ENCODE peak calls at places on chromosome 19, in six cellular contexts. One of them, this sample, is unnamed.

GRCh38 chr19:54390942-54391577 is 24.2 kb upstream of the TTYH1 start:
- DNase-seq in T-helper 9 cell: peak
- DNase-seq in IMR-90: peak
- DNase-seq in stimulated activated CD8-positive, alpha-beta memory T cell treated with anti-CD3 and anti-CD28 coated beads, Interleukin-4, amount 100 ng/mL, for 24 hours: peak
- DNase-seq in SW480: peak
- DNase-seq in globus pallidus: peak
- DNase-seq in this sample: peak

GRCh38 chr19:1000095-1000494 is at the start of gene GRIN3B:
- DNase-seq in T-helper 9 cell: peak
- DNase-seq in IMR-90: peak
- DNase-seq in stimulated activated CD8-positive, alpha-beta memory T cell treated with anti-CD3 and anti-CD28 coated beads, Interleukin-4, amount 100 ng/mL, for 24 hours: peak
- DNase-seq in SW480: peak
- DNase-seq in globus pallidus: no peak
- DNase-seq in this sample: peak

GRCh38 chr19:33191501-33191900 is 2.6 kb upstream of the LRP3 start:
- DNase-seq in T-helper 9 cell: no peak
- DNase-seq in IMR-90: no peak
- DNase-seq in stimulated activated CD8-positive, alpha-beta memory T cell treated with anti-CD3 and anti-CD28 coated beads, Interleukin-4, amount 100 ng/mL, for 24 hours: no peak
- DNase-seq in SW480: no peak
- DNase-seq in globus pallidus: no peak
- DNase-seq in this sample: no peak

GRCh38 chr19:2041686-2042484 is 9.2 kb downstream of the MKNK2 start:
- DNase-seq in T-helper 9 cell: peak
- DNase-seq in IMR-90: peak
- DNase-seq in stimulated activated CD8-positive, alpha-beta memory T cell treated with anti-CD3 and anti-CD28 coated beads, Interleukin-4, amount 100 ng/mL, for 24 hours: peak
- DNase-seq in SW480: peak
- DNase-seq in globus pallidus: peak
- DNase-seq in this sample: peak

GRCh38 chr19:1383311-1384084 is at the start of gene NDUFS7:
- DNase-seq in T-helper 9 cell: peak
- DNase-seq in IMR-90: peak
- DNase-seq in stimulated activated CD8-positive, alpha-beta memory T cell treated with anti-CD3 and anti-CD28 coated beads, Interleukin-4, amount 100 ng/mL, for 24 hours: peak
- DNase-seq in SW480: peak
- DNase-seq in globus pallidus: peak
- DNase-seq in this sample: peak

GRCh38 chr19:14072535-14073231 is at the start of gene MISP3:
- DNase-seq in T-helper 9 cell: no peak
- DNase-seq in IMR-90: no peak
- DNase-seq in stimulated activated CD8-positive, alpha-beta memory T cell treated with anti-CD3 and anti-CD28 coated beads, Interleukin-4, amount 100 ng/mL, for 24 hours: no peak
- DNase-seq in SW480: peak
- DNase-seq in globus pallidus: no peak
- DNase-seq in this sample: no peak

GRCh38 chr19:11587302-11587972 is 9.8 kb upstream of the ZNF627 start:
- DNase-seq in T-helper 9 cell: peak
- DNase-seq in IMR-90: peak
- DNase-seq in stimulated activated CD8-positive, alpha-beta memory T cell treated with anti-CD3 and anti-CD28 coated beads, Interleukin-4, amount 100 ng/mL, for 24 hours: peak
- DNase-seq in SW480: peak
- DNase-seq in globus pallidus: peak
- DNase-seq in this sample: peak

GRCh38 chr19:39810424-39810823 is 23.5 kb downstream of the DYRK1B start:
- DNase-seq in T-helper 9 cell: no peak
- DNase-seq in IMR-90: no peak
- DNase-seq in stimulated activated CD8-positive, alpha-beta memory T cell treated with anti-CD3 and anti-CD28 coated beads, Interleukin-4, amount 100 ng/mL, for 24 hours: no peak
- DNase-seq in SW480: no peak
- DNase-seq in globus pallidus: no peak
- DNase-seq in this sample: no peak

GRCh38 chr19:12194827-12195500 is 32.1 kb downstream of the ZNF136 start:
- DNase-seq in T-helper 9 cell: peak
- DNase-seq in IMR-90: peak
- DNase-seq in stimulated activated CD8-positive, alpha-beta memory T cell treated with anti-CD3 and anti-CD28 coated beads, Interleukin-4, amount 100 ng/mL, for 24 hours: peak
- DNase-seq in SW480: no peak
- DNase-seq in globus pallidus: peak
- DNase-seq in this sample: no peak

GRCh38 chr19:961866-962620 is 22.1 kb upstream of the WDR18 start:
- DNase-seq in T-helper 9 cell: no peak
- DNase-seq in IMR-90: peak
- DNase-seq in stimulated activated CD8-positive, alpha-beta memory T cell treated with anti-CD3 and anti-CD28 coated beads, Interleukin-4, amount 100 ng/mL, for 24 hours: no peak
- DNase-seq in SW480: no peak
- DNase-seq in globus pallidus: no peak
- DNase-seq in this sample: no peak

GRCh38 chr19:16048583-16048982 is 27.7 kb upstream of the TPM4 start:
- DNase-seq in T-helper 9 cell: no peak
- DNase-seq in IMR-90: no peak
- DNase-seq in stimulated activated CD8-positive, alpha-beta memory T cell treated with anti-CD3 and anti-CD28 coated beads, Interleukin-4, amount 100 ng/mL, for 24 hours: no peak
- DNase-seq in SW480: no peak
- DNase-seq in globus pallidus: no peak
- DNase-seq in this sample: no peak

GRCh38 chr19:13918726-13919411 is 12.9 kb downstream of the CC2D1A start:
- DNase-seq in T-helper 9 cell: no peak
- DNase-seq in IMR-90: no peak
- DNase-seq in stimulated activated CD8-positive, alpha-beta memory T cell treated with anti-CD3 and anti-CD28 coated beads, Interleukin-4, amount 100 ng/mL, for 24 hours: no peak
- DNase-seq in SW480: no peak
- DNase-seq in globus pallidus: no peak
- DNase-seq in this sample: no peak

GRCh38 chr19:55131421-55131820 is 14.0 kb upstream of the PPP1R12C start:
- DNase-seq in T-helper 9 cell: no peak
- DNase-seq in IMR-90: peak
- DNase-seq in stimulated activated CD8-positive, alpha-beta memory T cell treated with anti-CD3 and anti-CD28 coated beads, Interleukin-4, amount 100 ng/mL, for 24 hours: no peak
- DNase-seq in SW480: no peak
- DNase-seq in globus pallidus: no peak
- DNase-seq in this sample: no peak

GRCh38 chr19:46944123-46944718 is 75.4 kb upstream of the NPAS1 start:
- DNase-seq in T-helper 9 cell: no peak
- DNase-seq in IMR-90: no peak
- DNase-seq in stimulated activated CD8-positive, alpha-beta memory T cell treated with anti-CD3 and anti-CD28 coated beads, Interleukin-4, amount 100 ng/mL, for 24 hours: no peak
- DNase-seq in SW480: no peak
- DNase-seq in globus pallidus: no peak
- DNase-seq in this sample: no peak

GRCh38 chr19:18020212-18021067 is 12.5 kb downstream of the ARRDC2 start:
- DNase-seq in T-helper 9 cell: no peak
- DNase-seq in IMR-90: peak
- DNase-seq in stimulated activated CD8-positive, alpha-beta memory T cell treated with anti-CD3 and anti-CD28 coated beads, Interleukin-4, amount 100 ng/mL, for 24 hours: no peak
- DNase-seq in SW480: no peak
- DNase-seq in globus pallidus: peak
- DNase-seq in this sample: no peak

GRCh38 chr19:8116437-8117293 is 32.7 kb downstream of the FBN3 start:
- DNase-seq in T-helper 9 cell: no peak
- DNase-seq in IMR-90: no peak
- DNase-seq in stimulated activated CD8-positive, alpha-beta memory T cell treated with anti-CD3 and anti-CD28 coated beads, Interleukin-4, amount 100 ng/mL, for 24 hours: no peak
- DNase-seq in SW480: no peak
- DNase-seq in globus pallidus: no peak
- DNase-seq in this sample: no peak

GRCh38 chr19:55473201-55473600 is 3.2 kb upstream of the ZNF628 start:
- DNase-seq in T-helper 9 cell: no peak
- DNase-seq in IMR-90: no peak
- DNase-seq in stimulated activated CD8-positive, alpha-beta memory T cell treated with anti-CD3 and anti-CD28 coated beads, Interleukin-4, amount 100 ng/mL, for 24 hours: no peak
- DNase-seq in SW480: peak
- DNase-seq in globus pallidus: no peak
- DNase-seq in this sample: no peak

GRCh38 chr19:33234736-33235135 is 9.1 kb upstream of the SLC7A10 start:
- DNase-seq in T-helper 9 cell: no peak
- DNase-seq in IMR-90: no peak
- DNase-seq in stimulated activated CD8-positive, alpha-beta memory T cell treated with anti-CD3 and anti-CD28 coated beads, Interleukin-4, amount 100 ng/mL, for 24 hours: no peak
- DNase-seq in SW480: no peak
- DNase-seq in globus pallidus: no peak
- DNase-seq in this sample: no peak

GRCh38 chr19:17180997-17181702 is 34.0 kb upstream of the USE1 start:
- DNase-seq in T-helper 9 cell: no peak
- DNase-seq in IMR-90: no peak
- DNase-seq in stimulated activated CD8-positive, alpha-beta memory T cell treated with anti-CD3 and anti-CD28 coated beads, Interleukin-4, amount 100 ng/mL, for 24 hours: no peak
- DNase-seq in SW480: no peak
- DNase-seq in globus pallidus: no peak
- DNase-seq in this sample: no peak

GRCh38 chr19:6590458-6591319 is at the start of gene CD70:
- DNase-seq in T-helper 9 cell: peak
- DNase-seq in IMR-90: no peak
- DNase-seq in stimulated activated CD8-positive, alpha-beta memory T cell treated with anti-CD3 and anti-CD28 coated beads, Interleukin-4, amount 100 ng/mL, for 24 hours: no peak
- DNase-seq in SW480: peak
- DNase-seq in globus pallidus: no peak
- DNase-seq in this sample: peak

GRCh38 chr19:39252458-39252857 is 3.8 kb upstream of the IFNL4 start:
- DNase-seq in T-helper 9 cell: no peak
- DNase-seq in IMR-90: no peak
- DNase-seq in stimulated activated CD8-positive, alpha-beta memory T cell treated with anti-CD3 and anti-CD28 coated beads, Interleukin-4, amount 100 ng/mL, for 24 hours: no peak
- DNase-seq in SW480: no peak
- DNase-seq in globus pallidus: no peak
- DNase-seq in this sample: peak

GRCh38 chr19:37519890-37520289 is 13.2 kb downstream of the ZNF793 start:
- DNase-seq in T-helper 9 cell: no peak
- DNase-seq in IMR-90: peak
- DNase-seq in stimulated activated CD8-positive, alpha-beta memory T cell treated with anti-CD3 and anti-CD28 coated beads, Interleukin-4, amount 100 ng/mL, for 24 hours: no peak
- DNase-seq in SW480: no peak
- DNase-seq in globus pallidus: no peak
- DNase-seq in this sample: no peak

GRCh38 chr19:57465680-57466381 is 8.9 kb upstream of the VN1R1 start:
- DNase-seq in T-helper 9 cell: no peak
- DNase-seq in IMR-90: peak
- DNase-seq in stimulated activated CD8-positive, alpha-beta memory T cell treated with anti-CD3 and anti-CD28 coated beads, Interleukin-4, amount 100 ng/mL, for 24 hours: no peak
- DNase-seq in SW480: peak
- DNase-seq in globus pallidus: no peak
- DNase-seq in this sample: peak

GRCh38 chr19:18053571-18054219 is 33.0 kb downstream of the IL12RB1 start:
- DNase-seq in T-helper 9 cell: no peak
- DNase-seq in IMR-90: peak
- DNase-seq in stimulated activated CD8-positive, alpha-beta memory T cell treated with anti-CD3 and anti-CD28 coated beads, Interleukin-4, amount 100 ng/mL, for 24 hours: no peak
- DNase-seq in SW480: no peak
- DNase-seq in globus pallidus: no peak
- DNase-seq in this sample: no peak

GRCh38 chr19:18603255-18603957 is 3.2 kb downstream of the CRLF1 start:
- DNase-seq in T-helper 9 cell: no peak
- DNase-seq in IMR-90: no peak
- DNase-seq in stimulated activated CD8-positive, alpha-beta memory T cell treated with anti-CD3 and anti-CD28 coated beads, Interleukin-4, amount 100 ng/mL, for 24 hours: no peak
- DNase-seq in SW480: no peak
- DNase-seq in globus pallidus: no peak
- DNase-seq in this sample: no peak

GRCh38 chr19:58544591-58545285 is 874 bp downstream of the TRIM28 start:
- DNase-seq in T-helper 9 cell: peak
- DNase-seq in IMR-90: peak
- DNase-seq in stimulated activated CD8-positive, alpha-beta memory T cell treated with anti-CD3 and anti-CD28 coated beads, Interleukin-4, amount 100 ng/mL, for 24 hours: peak
- DNase-seq in SW480: peak
- DNase-seq in globus pallidus: no peak
- DNase-seq in this sample: no peak

GRCh38 chr19:18170714-18171255 is 2.8 kb upstream of the IFI30 start:
- DNase-seq in T-helper 9 cell: no peak
- DNase-seq in IMR-90: no peak
- DNase-seq in stimulated activated CD8-positive, alpha-beta memory T cell treated with anti-CD3 and anti-CD28 coated beads, Interleukin-4, amount 100 ng/mL, for 24 hours: no peak
- DNase-seq in SW480: no peak
- DNase-seq in globus pallidus: no peak
- DNase-seq in this sample: no peak

GRCh38 chr19:19034204-19034624 is 811 bp downstream of the ARMC6 start:
- DNase-seq in T-helper 9 cell: peak
- DNase-seq in IMR-90: peak
- DNase-seq in stimulated activated CD8-positive, alpha-beta memory T cell treated with anti-CD3 and anti-CD28 coated beads, Interleukin-4, amount 100 ng/mL, for 24 hours: peak
- DNase-seq in SW480: peak
- DNase-seq in globus pallidus: peak
- DNase-seq in this sample: peak